ENCODE peak calls at places on chromosomes 4 and X, in four cellular contexts. G is frontal cortex; S is central memory CD4-positive, alpha-beta T cell; M is B cell. Z is an unnamed sample.
A peak's percentile ranks its signal among the peaks of the same experiment; 100 is the strongest.

GRCh38 chr4:18202510-18202909 is 181.0 kb upstream of the LCORL start:
- DNase-seq in G (no peak), M (no peak), S (no peak), Z (no peak)

GRCh38 chr4:123478859-123479345 is 82.3 kb downstream of the SPRY1 start:
- DNase-seq in M (no peak), S (no peak), G (no peak), Z (peak; percentile 10)

GRCh38 chrX:69028006-69028760 is 137.1 kb downstream of the PJA1 start:
- DNase-seq in M (peak; percentile 4), S (no peak), G (no peak), Z (no peak)

GRCh38 chr4:9898596-9899345 is 117.3 kb downstream of the DRD5 start:
- DNase-seq in G (peak; percentile 49), M (no peak), S (no peak), Z (peak; percentile 31)

GRCh38 chrX:45322820-45323219 is 122.1 kb upstream of the DIPK2B start:
- DNase-seq in S (no peak), G (no peak), M (no peak), Z (no peak)

GRCh38 chr4:53763813-53764597 is 172.7 kb upstream of the LNX1 start:
- DNase-seq in G (no peak), S (no peak), M (no peak), Z (no peak)

GRCh38 chrX:18455384-18455783 is 30.0 kb downstream of the CDKL5 start:
- DNase-seq in G (no peak), S (no peak), M (no peak), Z (no peak)

GRCh38 chr4:149238097-149238496 is 577.5 kb downstream of the IQCM start:
- DNase-seq in M (no peak), G (no peak), S (no peak), Z (no peak)

GRCh38 chr4:139144161-139144859 is 32.7 kb downstream of the ELF2 start:
- DNase-seq in M (no peak), S (no peak), G (no peak), Z (no peak)

GRCh38 chr4:186715077-186715476 is 8.6 kb downstream of the FAT1 start:
- DNase-seq in S (no peak), G (no peak), M (no peak), Z (no peak)

GRCh38 chr4:76214269-76214628 is 625 bp upstream of the SCARB2 start:
- DNase-seq in G (no peak), M (no peak), S (no peak), Z (no peak)

GRCh38 chr4:41164405-41164804 is 49.9 kb downstream of the APBB2 start:
- DNase-seq in G (no peak), M (no peak), S (no peak), Z (no peak)

GRCh38 chr4:139736257-139736626 is 70.6 kb downstream of the MGST2 start:
- DNase-seq in S (no peak), G (no peak), M (no peak), Z (no peak)

GRCh38 chrX:310621-311155 is 7.9 kb downstream of the GTPBP6 start:
- DNase-seq in G (no peak), S (no peak), M (no peak), Z (no peak)

GRCh38 chrX:52031371-52031770 is 37.6 kb downstream of the MAGED4B start:
- DNase-seq in S (no peak), G (no peak), M (no peak), Z (no peak)

GRCh38 chr4:16067515-16067914 is 16.3 kb downstream of the PROM1 start:
- DNase-seq in S (no peak), G (no peak), M (no peak), Z (no peak)

GRCh38 chr4:138576684-138577083 is 334.5 kb upstream of the SLC7A11 start:
- DNase-seq in G (no peak), M (no peak), S (no peak), Z (no peak)

GRCh38 chr4:161937596-161937995 is 226.2 kb downstream of the FSTL5 start:
- DNase-seq in G (no peak), M (no peak), S (no peak), Z (no peak)

GRCh38 chrX:3728454-3728853 is 15.0 kb upstream of the PRKX start:
- DNase-seq in G (no peak), M (no peak), S (no peak), Z (no peak)

GRCh38 chr4:10186228-10187214 is 69.9 kb upstream of the WDR1 start:
- DNase-seq in M (no peak), S (no peak), G (no peak), Z (no peak)

GRCh38 chr4:23857353-23857752 is 32.5 kb downstream of the PPARGC1A start:
- DNase-seq in M (no peak), S (no peak), G (peak; percentile 24), Z (no peak)

GRCh38 chr4:149887091-149887490 is 71.4 kb upstream of the IQCM start:
- DNase-seq in G (no peak), M (no peak), S (no peak), Z (no peak)